ENCODE peak calls at places on chromosomes 11 and 22, in ten cellular contexts. K, R, V, T, C, D, Y, I, L and W are unnamed samples.

GRCh38 chr11:44938066-44938691 is 12.5 kb downstream of the TP53I11 start:
- DNase-seq in K (no peak), R (no peak), V (no peak), T (no peak), C (no peak), D (no peak), Y (no peak), I (no peak), L (no peak), W (no peak)

GRCh38 chr11:13859986-13860385 is 102.5 kb upstream of the SPON1 start:
- DNase-seq in K (no peak), R (no peak), V (peak), T (no peak), C (no peak), D (no peak), Y (no peak), I (no peak), L (no peak), W (no peak)

GRCh38 chr11:128766687-128767086 is 72.8 kb downstream of the FLI1 start:
- DNase-seq in K (no peak), R (no peak), V (no peak), T (peak), C (peak), D (no peak), Y (no peak), I (peak), L (no peak), W (no peak)

GRCh38 chr11:7278314-7278917 is 26.7 kb downstream of the SYT9 start:
- DNase-seq in K (no peak), R (no peak), V (peak), T (no peak), C (no peak), D (peak), Y (no peak), I (peak), L (no peak), W (peak)

GRCh38 chr22:50001388-50002231 is 11.0 kb downstream of the IL17REL start:
- DNase-seq in K (no peak), R (no peak), V (no peak), T (no peak), C (no peak), D (no peak), Y (no peak), I (no peak), L (no peak), W (no peak)

GRCh38 chr11:9276571-9276970 is 11.4 kb upstream of the DENND5A start:
- DNase-seq in K (no peak), R (peak), V (peak), T (no peak), C (no peak), D (peak), Y (no peak), I (no peak), L (no peak), W (no peak)

GRCh38 chr11:46849631-46850030 is 3.6 kb upstream of the CKAP5 start:
- DNase-seq in K (no peak), R (no peak), V (no peak), T (no peak), C (no peak), D (no peak), Y (no peak), I (no peak), L (no peak), W (peak)

GRCh38 chr11:118998822-118999221 is 884 bp downstream of the CENATAC start:
- DNase-seq in K (peak), R (no peak), V (no peak), T (no peak), C (no peak), D (peak), Y (no peak), I (no peak), L (no peak), W (peak)

GRCh38 chr22:21593406-21594232 is 26.1 kb downstream of the UBE2L3 start:
- DNase-seq in K (no peak), R (peak), V (no peak), T (no peak), C (peak), D (peak), Y (no peak), I (no peak), L (no peak), W (no peak)

GRCh38 chr22:46149998-46150549 is at the start of gene PPARA:
- DNase-seq in K (no peak), R (peak), V (peak), T (peak), C (peak), D (peak), Y (no peak), I (peak), L (peak), W (peak)

GRCh38 chr22:48450188-48450825 is 1377.4 kb downstream of the BRD1 start:
- DNase-seq in K (no peak), R (no peak), V (no peak), T (no peak), C (no peak), D (no peak), Y (no peak), I (no peak), L (no peak), W (no peak)

GRCh38 chr11:124900464-124900863 is 2.8 kb upstream of the ROBO4 start:
- DNase-seq in K (peak), R (no peak), V (no peak), T (no peak), C (no peak), D (peak), Y (no peak), I (no peak), L (peak), W (peak)

GRCh38 chr22:18977824-18978425 is 41.8 kb upstream of the PRODH start:
- DNase-seq in K (no peak), R (no peak), V (no peak), T (no peak), C (no peak), D (no peak), Y (no peak), I (no peak), L (no peak), W (no peak)

GRCh38 chr11:61092280-61092766 is 10.0 kb upstream of the CD5 start:
- DNase-seq in K (no peak), R (no peak), V (no peak), T (peak), C (no peak), D (no peak), Y (no peak), I (no peak), L (no peak), W (no peak)

GRCh38 chr11:95500466-95500865 is 269.5 kb upstream of the SESN3 start:
- DNase-seq in K (no peak), R (no peak), V (no peak), T (no peak), C (no peak), D (no peak), Y (no peak), I (no peak), L (no peak), W (no peak)

GRCh38 chr11:13663631-13664071 is 4.8 kb upstream of the FAR1 start:
- DNase-seq in K (peak), R (peak), V (no peak), T (no peak), C (no peak), D (peak), Y (no peak), I (no peak), L (no peak), W (peak)

GRCh38 chr22:41237707-41238569 is 2.8 kb downstream of the CHADL start:
- DNase-seq in K (no peak), R (peak), V (peak), T (peak), C (peak), D (peak), Y (peak), I (peak), L (peak), W (peak)

GRCh38 chr11:126172596-126173038 is 38.8 kb downstream of the RPUSD4 start:
- DNase-seq in K (no peak), R (no peak), V (no peak), T (no peak), C (no peak), D (no peak), Y (no peak), I (no peak), L (no peak), W (no peak)

GRCh38 chr11:3077846-3078440 is 20.7 kb upstream of the CARS1 start:
- DNase-seq in K (no peak), R (no peak), V (no peak), T (no peak), C (no peak), D (no peak), Y (no peak), I (no peak), L (no peak), W (no peak)

GRCh38 chr22:17172172-17172833 is 13.2 kb upstream of the HDHD5 start:
- DNase-seq in K (peak), R (no peak), V (no peak), T (peak), C (peak), D (no peak), Y (no peak), I (peak), L (no peak), W (no peak)

GRCh38 chr22:45626198-45626651 is 45.4 kb upstream of the ATXN10 start:
- DNase-seq in K (peak), R (peak), V (no peak), T (no peak), C (no peak), D (peak), Y (no peak), I (peak), L (no peak), W (peak)

GRCh38 chr11:126407101-126407521 is 51.6 kb downstream of the ST3GAL4 start:
- DNase-seq in K (no peak), R (no peak), V (no peak), T (no peak), C (no peak), D (no peak), Y (no peak), I (no peak), L (no peak), W (no peak)

GRCh38 chr22:35590634-35591295 is 26.4 kb downstream of the MB start:
- DNase-seq in K (no peak), R (no peak), V (no peak), T (no peak), C (no peak), D (no peak), Y (no peak), I (no peak), L (no peak), W (no peak)

GRCh38 chr11:112292785-112293407 is 32.2 kb upstream of the PLET1 start:
- DNase-seq in K (peak), R (no peak), V (no peak), T (no peak), C (no peak), D (peak), Y (no peak), I (peak), L (peak), W (peak)

GRCh38 chr11:124415356-124415923 is 9.2 kb downstream of the OR8B4 start:
- DNase-seq in K (no peak), R (no peak), V (peak), T (no peak), C (no peak), D (peak), Y (no peak), I (peak), L (no peak), W (peak)

GRCh38 chr22:20401376-20402020 is 7.5 kb downstream of the ZNF74 start:
- DNase-seq in K (no peak), R (no peak), V (no peak), T (no peak), C (no peak), D (no peak), Y (no peak), I (no peak), L (no peak), W (no peak)

GRCh38 chr11:109708184-109708583 is 286.2 kb downstream of the C11orf87 start:
- DNase-seq in K (no peak), R (no peak), V (no peak), T (no peak), C (no peak), D (no peak), Y (no peak), I (no peak), L (no peak), W (no peak)

GRCh38 chr22:25764270-25765015 is 22.5 kb downstream of the MYO18B start:
- DNase-seq in K (no peak), R (no peak), V (no peak), T (no peak), C (no peak), D (no peak), Y (no peak), I (no peak), L (no peak), W (no peak)

GRCh38 chr11:116725434-116726221 is 47.2 kb downstream of the BUD13 start:
- DNase-seq in K (no peak), R (no peak), V (no peak), T (peak), C (no peak), D (no peak), Y (no peak), I (peak), L (no peak), W (no peak)

GRCh38 chr11:38136887-38137286 is 1538.9 kb upstream of the RAG2 start:
- DNase-seq in K (no peak), R (no peak), V (no peak), T (no peak), C (no peak), D (no peak), Y (no peak), I (no peak), L (no peak), W (no peak)

GRCh38 chr22:50584106-50585096 is 1.8 kb upstream of the CHKB start:
- DNase-seq in K (no peak), R (no peak), V (no peak), T (no peak), C (no peak), D (no peak), Y (no peak), I (no peak), L (no peak), W (no peak)

GRCh38 chr11:131064373-131064991 is 148.2 kb upstream of the SNX19 start:
- DNase-seq in K (no peak), R (peak), V (peak), T (peak), C (peak), D (peak), Y (peak), I (peak), L (no peak), W (peak)

GRCh38 chr22:37742374-37743092 is 45.7 kb downstream of the TRIOBP start:
- DNase-seq in K (peak), R (no peak), V (no peak), T (peak), C (no peak), D (peak), Y (no peak), I (no peak), L (peak), W (peak)

GRCh38 chr11:35347921-35348331 is 71.4 kb downstream of the SLC1A2 start:
- DNase-seq in K (no peak), R (no peak), V (no peak), T (peak), C (no peak), D (no peak), Y (no peak), I (no peak), L (peak), W (no peak)

GRCh38 chr22:46386312-46386711 is 50.8 kb downstream of the TRMU start:
- DNase-seq in K (no peak), R (no peak), V (no peak), T (no peak), C (no peak), D (no peak), Y (no peak), I (no peak), L (no peak), W (no peak)

GRCh38 chr11:3994030-3994640 is 100.5 kb upstream of the RRM1 start:
- DNase-seq in K (no peak), R (no peak), V (no peak), T (no peak), C (no peak), D (peak), Y (no peak), I (no peak), L (no peak), W (peak)

GRCh38 chr22:46731246-46732040 is 6.6 kb downstream of the CERK start:
- DNase-seq in K (no peak), R (peak), V (no peak), T (no peak), C (peak), D (no peak), Y (no peak), I (peak), L (no peak), W (peak)

DNA sequence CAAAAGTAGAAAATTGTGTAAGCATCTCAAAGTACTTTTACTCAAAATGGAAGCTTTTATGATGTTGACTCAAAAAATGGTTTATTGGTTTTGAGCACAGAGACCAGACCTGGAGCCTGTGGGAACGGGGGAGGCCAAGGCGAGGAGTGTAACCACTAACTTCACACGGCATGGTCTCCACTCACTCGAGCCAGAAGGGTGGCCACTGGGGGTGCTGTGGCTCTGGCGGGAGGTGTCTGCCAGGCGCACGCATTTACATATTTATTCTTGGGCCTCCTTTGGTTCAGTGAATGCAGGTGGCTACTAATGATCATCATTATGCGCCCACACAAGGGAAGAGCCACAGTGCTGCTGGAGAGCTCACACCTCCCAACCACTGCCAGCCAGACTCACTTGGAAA is 64.6 kb downstream of the FLRT1 start:
- DNase-seq in K (no peak), R (no peak), V (peak), T (no peak), C (no peak), D (no peak), Y (no peak), I (no peak), L (no peak), W (no peak)
- TF ChIP-seq CTCF in K (peak), R (no peak), V (peak), T (no peak), C (no peak), D (peak), Y (peak), I (no peak), L (no peak), W (no peak)

GRCh38 chr11:74282863-74283484 is 28.5 kb downstream of the P4HA3 start:
- DNase-seq in K (no peak), R (no peak), V (no peak), T (no peak), C (no peak), D (no peak), Y (no peak), I (no peak), L (no peak), W (no peak)

GRCh38 chr11:74280494-74280893 is 30.9 kb downstream of the P4HA3 start:
- DNase-seq in K (no peak), R (no peak), V (no peak), T (no peak), C (no peak), D (peak), Y (no peak), I (no peak), L (no peak), W (no peak)

GRCh38 chr11:74283580-74284180 is 27.8 kb downstream of the P4HA3 start:
- DNase-seq in K (no peak), R (no peak), V (no peak), T (no peak), C (no peak), D (peak), Y (no peak), I (no peak), L (no peak), W (no peak)

GRCh38 chr11:74284466-74284865 is 27.0 kb downstream of the P4HA3 start:
- DNase-seq in K (no peak), R (no peak), V (no peak), T (no peak), C (no peak), D (no peak), Y (no peak), I (no peak), L (no peak), W (no peak)

DNA sequence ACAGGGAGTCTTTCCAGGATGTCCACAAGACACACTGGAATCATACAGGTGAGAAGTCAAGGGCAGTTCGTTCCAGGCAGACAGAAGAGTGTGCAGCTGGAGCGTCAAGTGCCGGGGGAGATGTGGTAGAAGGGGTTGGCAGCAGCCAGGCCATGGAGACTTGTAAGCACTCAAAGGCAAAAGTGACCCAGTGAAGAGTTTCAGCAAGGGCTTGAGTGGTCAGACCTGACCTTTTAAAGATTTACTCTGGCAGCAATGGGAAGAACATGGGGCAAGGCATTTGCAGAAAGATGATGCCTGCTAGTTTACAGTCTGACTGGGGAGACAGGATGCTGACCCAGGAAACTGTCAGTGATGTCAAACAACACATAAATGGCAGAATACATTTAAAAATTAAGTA is 29.0 kb downstream of the P4HA3 start:
- DNase-seq in K (no peak), R (no peak), V (no peak), T (no peak), C (no peak), D (no peak), Y (no peak), I (no peak), L (no peak), W (no peak)
- H3K27ac ChIP-seq in K (no peak), R (no peak), V (no peak), T (no peak), C (no peak), D (no peak), Y (no peak), I (no peak), L (no peak), W (no peak)

GRCh38 chr11:55701429-55701828 is 39.4 kb downstream of the OR4C6 start:
- DNase-seq in K (no peak), R (no peak), V (no peak), T (no peak), C (no peak), D (no peak), Y (no peak), I (no peak), L (no peak), W (no peak)

GRCh38 chr11:55707029-55707428 is 45.0 kb downstream of the OR4C6 start:
- DNase-seq in K (no peak), R (no peak), V (peak), T (no peak), C (no peak), D (peak), Y (peak), I (no peak), L (no peak), W (peak)
- TF ChIP-seq CTCF in K (peak), R (peak), V (peak), T (no peak), C (peak), D (peak), Y (peak), I (peak), L (no peak), W (peak)

GRCh38 chr11:65884716-65885092 is 3.6 kb downstream of the FIBP start:
- DNase-seq in K (no peak), R (peak), V (peak), T (peak), C (peak), D (peak), Y (no peak), I (peak), L (peak), W (peak)
- H3K27ac ChIP-seq in K (no peak), R (no peak), V (no peak), T (peak), C (no peak), D (no peak), Y (no peak), I (no peak), L (no peak), W (peak)

DNA sequence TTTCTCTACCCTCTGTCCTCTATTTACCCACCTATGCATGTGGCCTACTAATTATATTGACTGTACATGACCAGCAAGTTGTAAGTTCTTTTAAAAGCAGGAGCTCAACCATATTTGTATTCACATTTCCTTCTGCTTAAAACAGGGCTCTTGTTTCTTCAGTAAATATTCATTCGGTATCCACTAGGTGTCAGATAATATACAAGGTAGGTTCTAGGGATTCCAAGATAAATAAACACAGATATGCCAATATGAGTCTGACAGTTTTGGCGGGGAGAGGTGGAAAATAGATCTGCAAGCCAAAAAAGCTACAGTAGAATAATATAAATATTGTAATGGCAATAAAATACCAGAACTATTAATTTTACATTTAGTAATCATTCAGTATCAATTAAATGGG is 15.3 kb upstream of the RAB30 start:
- DNase-seq in K (no peak), R (no peak), V (peak), T (no peak), C (no peak), D (peak), Y (no peak), I (peak), L (no peak), W (peak)
- TF ChIP-seq CTCF in K (peak), R (peak), V (peak), T (peak), C (peak), D (peak), Y (peak), I (peak), L (no peak), W (peak)

DNA sequence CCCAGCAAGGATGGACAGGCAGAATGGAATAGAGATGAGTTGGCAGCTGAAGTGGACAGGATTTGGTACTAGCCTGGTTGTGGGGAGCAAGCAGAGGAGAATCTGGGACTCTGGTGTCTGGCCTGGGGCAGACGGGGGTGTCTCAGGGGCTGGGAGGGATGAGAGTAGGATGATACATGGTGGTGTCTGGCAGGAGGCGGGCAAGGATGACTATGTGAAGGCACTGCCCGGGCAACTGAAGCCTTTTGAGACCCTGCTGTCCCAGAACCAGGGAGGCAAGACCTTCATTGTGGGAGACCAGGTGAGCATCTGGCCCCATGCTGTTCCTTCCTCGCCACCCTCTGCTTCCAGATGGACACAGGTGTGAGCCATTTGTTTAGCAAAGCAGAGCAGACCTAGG is 2.3 kb downstream of the GSTP1 start:
- DNase-seq in K (no peak), R (no peak), V (peak), T (no peak), C (no peak), D (no peak), Y (no peak), I (no peak), L (no peak), W (no peak)
- H3K27ac ChIP-seq in K (no peak), R (no peak), V (peak), T (no peak), C (no peak), D (no peak), Y (peak), I (no peak), L (no peak), W (peak)